ENCODE peak calls at places on chromosomes 13 and 19, in seven cellular contexts. V, M, I, F, J, U and Q are unnamed samples.

GRCh38 chr13:33676045-33676699 is 141.8 kb upstream of the RFC3 start:
- DNase-seq in V (peak; percentile 44), M (no peak), I (peak; percentile 6), F (no peak), J (no peak), U (no peak), Q (no peak)

GRCh38 chr13:33723365-33723764 is 94.6 kb upstream of the RFC3 start:
- DNase-seq in V (no peak), M (no peak), I (peak; percentile 11), F (no peak), J (no peak), U (no peak), Q (no peak)

GRCh38 chr13:68173111-68173510 is 943.0 kb upstream of the PCDH9 start:
- DNase-seq in V (no peak), M (no peak), I (no peak), F (no peak), J (no peak), U (no peak), Q (no peak)

GRCh38 chr13:41802684-41803554 is 158.0 kb downstream of the VWA8 start:
- DNase-seq in V (no peak), M (peak; percentile 14), I (peak; percentile 44), F (no peak), J (no peak), U (no peak), Q (no peak)

GRCh38 chr13:35855531-35856019 is 275.6 kb downstream of the DCLK1 start:
- DNase-seq in V (no peak), M (peak; percentile 6), I (no peak), F (no peak), J (no peak), U (no peak), Q (peak; percentile 11)

GRCh38 chr19:15201374-15202023 is 704 bp upstream of the NOTCH3 start:
- DNase-seq in V (no peak), M (no peak), I (no peak), F (no peak), J (no peak), U (no peak), Q (no peak)

GRCh38 chr13:45851171-45851889 is at the start of gene SIAH3:
- DNase-seq in V (no peak), M (peak; percentile 17), I (peak; percentile 21), F (peak; percentile 26), J (no peak), U (no peak), Q (no peak)

GRCh38 chr19:31448221-31448657 is 99.0 kb upstream of the TSHZ3 start:
- DNase-seq in V (peak; percentile 29), M (no peak), I (peak; percentile 96), F (no peak), J (no peak), U (no peak), Q (no peak)

GRCh38 chr13:56352356-56352755 is 788.4 kb upstream of the PRR20A start:
- DNase-seq in V (no peak), M (no peak), I (no peak), F (no peak), J (no peak), U (no peak), Q (no peak)

GRCh38 chr13:101514695-101515275 is 62.3 kb downstream of the ITGBL1 start:
- DNase-seq in V (no peak), M (no peak), I (peak; percentile 86), F (no peak), J (no peak), U (peak; percentile 63), Q (peak; percentile 65)

GRCh38 chr13:52925775-52926285 is 77.4 kb upstream of the PCDH8 start:
- DNase-seq in V (no peak), M (no peak), I (no peak), F (no peak), J (no peak), U (no peak), Q (no peak)

GRCh38 chr13:42022796-42023493 is 25.5 kb upstream of the DGKH start:
- DNase-seq in V (no peak), M (no peak), I (no peak), F (no peak), J (no peak), U (no peak), Q (no peak)

GRCh38 chr13:26019241-26019640 is 32.6 kb downstream of the SHISA2 start:
- DNase-seq in V (no peak), M (no peak), I (no peak), F (no peak), J (no peak), U (no peak), Q (no peak)

GRCh38 chr13:114017028-114017630 is 43.3 kb upstream of the C13orf46 start:
- DNase-seq in V (no peak), M (no peak), I (peak; percentile 50), F (no peak), J (no peak), U (no peak), Q (no peak)

GRCh38 chr13:41554626-41555386 is 97.5 kb downstream of the RGCC start:
- DNase-seq in V (no peak), M (peak; percentile 43), I (no peak), F (no peak), J (peak; percentile 32), U (peak; percentile 72), Q (no peak)